ENCODE peak calls at places on chromosomes 5 and 9, in eight cellular contexts. E, F, P, M, L, I, H and B are unnamed samples. For H3K4me1, the result is how much of the 10 kb centered on the place peaks cover.

GRCh38 chr5:40089269-40089668 is 590.4 kb upstream of the PTGER4 start:
- DNase-seq in I (no peak), M (no peak), H (peak), E (peak), L (no peak), P (no peak), F (no peak), B (no peak)

GRCh38 chr5:178460174-178460573 is 130.0 kb downstream of the COL23A1 start:
- DNase-seq in F (peak), L (peak), P (no peak), E (no peak), M (no peak), I (no peak), H (no peak), B (no peak)

GRCh38 chr5:52892242-52892878 is 96.8 kb upstream of the ITGA2 start:
- DNase-seq in E (no peak), I (no peak), L (no peak), P (no peak), F (no peak), M (no peak), H (no peak), B (no peak)

GRCh38 chr5:175821790-175822211 is 49.6 kb upstream of the CPLX2 start:
- DNase-seq in E (no peak), H (peak), I (no peak), L (no peak), F (no peak), P (no peak), M (no peak), B (no peak)

GRCh38 chr9:91555132-91555531 is 131.5 kb upstream of the NFIL3 start:
- DNase-seq in L (no peak), P (no peak), H (no peak), E (no peak), F (no peak), M (no peak), I (no peak), B (no peak)

GRCh38 chr5:33649801-33650482 is 209.2 kb downstream of the TARS1 start:
- DNase-seq in M (no peak), E (no peak), P (no peak), H (peak), L (no peak), F (no peak), I (no peak), B (no peak)

GRCh38 chr9:121169094-121169601 is 32.5 kb downstream of the RAB14 start:
- DNase-seq in I (no peak), F (no peak), M (no peak), P (no peak), E (no peak), H (no peak), L (no peak), B (no peak)

GRCh38 chr5:140953234-140953633 is 13.0 kb upstream of the PCDHAC2 start:
- DNase-seq in I (no peak), E (peak), F (no peak), P (no peak), H (no peak), L (no peak), M (no peak), B (no peak)

GRCh38 chr5:127766556-127767335 is 63.6 kb downstream of the CCDC192 start:
- DNase-seq in P (no peak), L (no peak), F (no peak), I (no peak), H (no peak), E (peak), M (no peak), B (no peak)

GRCh38 chr5:95244479-95244878 is 40.4 kb downstream of the MCTP1 start:
- DNase-seq in E (no peak), H (no peak), I (no peak), F (no peak), L (no peak), P (no peak), M (no peak), B (no peak)

GRCh38 chr9:127264462-127265040 is at the start of gene GARNL3:
- DNase-seq in H (no peak), I (no peak), M (no peak), E (no peak), F (no peak), P (no peak), L (no peak), B (no peak)

GRCh38 chr5:112491257-112491656 is 72.2 kb upstream of the EPB41L4A start:
- DNase-seq in I (no peak), F (no peak), P (no peak), E (peak), H (no peak), L (no peak), M (no peak), B (no peak)

GRCh38 chr9:78121488-78121887 is 89.9 kb upstream of the GNAQ start:
- DNase-seq in L (peak), M (peak), P (peak), E (peak), F (no peak), H (peak), I (peak), B (peak)

GRCh38 chr5:124883686-124884085 is 137.2 kb upstream of the ZNF608 start:
- DNase-seq in M (no peak), E (no peak), I (no peak), P (no peak), F (no peak), L (no peak), H (no peak), B (no peak)

GRCh38 chr9:15262581-15262980 is 44.4 kb downstream of the TTC39B start:
- DNase-seq in E (no peak), P (no peak), L (no peak), H (no peak), F (no peak), I (no peak), M (no peak), B (no peak)

GRCh38 chr5:96655506-96655905 is 6.7 kb upstream of the CAST start:
- DNase-seq in M (no peak), H (peak), E (no peak), L (no peak), I (no peak), F (no peak), P (no peak), B (no peak)

GRCh38 chr5:96657068-96657467 is 5.1 kb upstream of the CAST start:
- DNase-seq in H (peak), E (no peak), P (no peak), F (no peak), L (no peak), I (peak), M (peak), B (no peak)

GRCh38 chr5:96661101-96661840 is 905 bp upstream of the CAST start:
- DNase-seq in E (peak), M (peak), P (peak), H (peak), I (peak), F (no peak), L (no peak), B (no peak)

GRCh38 chr5:96655085-96655484 is 7.1 kb upstream of the CAST start:
- DNase-seq in P (no peak), I (no peak), L (no peak), F (no peak), M (no peak), E (no peak), H (no peak), B (no peak)

DNA sequence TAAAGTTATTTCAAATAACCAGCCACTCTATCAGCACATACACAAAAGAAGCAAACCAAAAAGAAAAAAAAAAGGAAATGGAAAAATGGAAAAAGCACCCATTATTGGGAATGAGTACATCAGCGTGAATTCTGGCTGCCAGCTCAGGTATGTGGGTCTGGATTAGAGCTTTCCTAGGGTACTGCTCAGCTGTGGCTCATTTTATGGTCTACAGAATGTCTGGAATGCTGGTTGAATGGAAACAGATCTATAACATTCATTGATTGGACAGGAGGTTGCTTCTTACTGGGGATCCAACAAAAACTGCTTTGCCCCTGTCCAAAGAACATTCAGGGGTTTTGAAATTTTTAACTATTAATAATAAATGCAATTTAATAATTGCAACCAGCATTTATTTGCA is 3.9 kb upstream of the CAST start:
- DNase-seq in H (no peak), P (no peak), M (no peak), F (no peak), E (peak), I (no peak), L (no peak), B (no peak)
- H3K4me1 ChIP-seq in H (half or more), P (under half), M (half or more), F (under half), E (under half), I (under half), L (under half), B (under half)

GRCh38 chr5:159184858-159185381 is 24.4 kb downstream of the RNF145 start:
- DNase-seq in P (no peak), I (no peak), F (no peak), L (no peak), E (peak), M (no peak), H (peak), B (no peak)
- H3K27ac ChIP-seq in P (no peak), I (no peak), F (peak), L (no peak), E (peak), M (peak), H (peak), B (peak)

GRCh38 chr9:137963525-137963924 is 85.9 kb downstream of the CACNA1B start:
- DNase-seq in H (no peak), M (no peak), L (no peak), E (no peak), F (no peak), P (no peak), I (no peak), B (no peak)

GRCh38 chr9:137960496-137960895 is 82.9 kb downstream of the CACNA1B start:
- DNase-seq in E (peak), F (no peak), L (no peak), M (no peak), H (no peak), I (no peak), P (peak), B (no peak)

GRCh38 chr9:137956688-137957385 is 79.3 kb downstream of the CACNA1B start:
- DNase-seq in E (no peak), I (no peak), F (no peak), L (no peak), M (no peak), P (no peak), H (no peak), B (no peak)

GRCh38 chr9:137956039-137956438 is 78.5 kb downstream of the CACNA1B start:
- DNase-seq in M (no peak), L (no peak), H (no peak), I (no peak), F (no peak), P (no peak), E (no peak), B (no peak)

DNA sequence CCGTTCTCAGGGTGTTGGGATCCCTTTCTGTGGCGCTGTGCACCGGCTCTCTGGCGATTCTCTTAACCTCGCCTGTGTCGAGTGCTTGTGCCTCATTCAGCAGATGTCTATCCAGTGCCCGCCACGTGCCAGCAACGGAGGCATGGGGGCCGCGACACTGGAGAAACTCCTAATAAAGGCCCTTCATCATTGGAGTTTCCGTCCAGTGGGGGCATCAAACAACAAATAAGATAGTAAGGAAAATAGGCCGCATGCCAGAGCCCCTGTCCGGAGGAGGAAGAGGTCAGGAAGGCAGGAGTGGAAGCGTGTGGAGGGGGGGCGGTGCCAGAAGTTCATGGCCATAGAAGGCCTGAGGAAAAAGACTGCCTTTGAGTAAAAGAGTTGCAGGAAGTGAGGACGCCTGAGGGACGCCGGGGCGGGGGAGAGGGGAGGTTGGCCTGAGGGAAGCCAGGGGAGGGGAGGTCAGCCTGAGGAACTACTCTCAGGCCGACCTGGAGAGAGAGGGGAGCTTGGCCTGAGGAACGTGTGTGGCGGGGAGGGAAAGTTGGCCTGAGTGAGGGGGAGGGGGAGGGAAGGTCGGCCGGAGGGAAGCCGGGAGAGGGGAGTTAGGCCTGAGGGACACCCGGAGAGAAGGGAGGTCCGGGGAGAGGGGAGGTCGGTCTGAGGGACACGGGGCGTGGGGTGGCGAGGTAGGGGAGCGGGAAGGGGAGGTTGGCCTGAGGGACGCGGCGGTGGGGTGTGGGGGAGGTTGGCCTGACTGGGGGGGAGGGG is 82.2 kb downstream of the CACNA1B start:
- DNase-seq in M (no peak), P (peak), H (no peak), I (no peak), F (no peak), L (no peak), E (peak), B (no peak)
- H3K4me3 ChIP-seq in M (no peak), P (no peak), H (no peak), I (no peak), F (no peak), L (no peak), E (no peak), B (no peak)

DNA sequence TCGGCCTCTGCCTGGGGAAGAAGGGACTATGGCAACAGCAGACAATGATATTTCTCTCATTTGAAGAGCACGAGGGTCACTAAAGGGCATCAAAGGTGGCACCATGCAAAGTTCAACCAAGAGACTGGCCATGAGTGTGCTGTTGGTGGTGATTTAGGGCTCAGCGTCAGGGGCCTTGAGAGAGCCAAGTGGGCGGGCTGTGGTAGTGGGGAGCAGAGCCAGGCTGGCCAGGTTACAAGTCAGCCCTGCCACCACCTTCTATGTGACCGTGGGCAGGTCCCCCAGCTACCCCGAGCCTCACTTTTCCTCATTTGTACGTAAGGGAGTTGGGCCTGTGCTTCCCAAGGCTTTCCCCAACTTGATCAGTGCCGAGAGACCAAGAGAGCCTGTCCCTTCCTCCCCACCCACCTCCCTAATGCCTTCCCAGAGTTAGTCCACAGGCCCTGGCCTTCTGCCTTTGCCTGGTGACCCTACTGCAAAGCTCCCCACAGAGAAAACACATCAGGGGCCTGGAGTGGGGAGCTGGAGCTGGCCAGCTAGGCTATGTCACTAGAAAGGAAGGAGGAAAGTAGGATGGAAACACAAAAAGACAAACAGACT is 104.3 kb downstream of the PDE6A start:
- DNase-seq in I (no peak), P (no peak), F (no peak), L (no peak), M (no peak), E (no peak), H (no peak), B (no peak)
- H3K4me1 ChIP-seq in I (under half), P (under half), F (under half), L (under half), M (under half), E (under half), H (under half), B (under half)

GRCh38 chr9:134024393-134024792 is 888 bp upstream of the BRD3OS start:
- DNase-seq in E (no peak), F (no peak), L (no peak), M (no peak), I (no peak), P (no peak), H (no peak), B (no peak)
- H3K27ac ChIP-seq in E (no peak), F (no peak), L (no peak), M (no peak), I (peak), P (peak), H (no peak), B (peak)

DNA sequence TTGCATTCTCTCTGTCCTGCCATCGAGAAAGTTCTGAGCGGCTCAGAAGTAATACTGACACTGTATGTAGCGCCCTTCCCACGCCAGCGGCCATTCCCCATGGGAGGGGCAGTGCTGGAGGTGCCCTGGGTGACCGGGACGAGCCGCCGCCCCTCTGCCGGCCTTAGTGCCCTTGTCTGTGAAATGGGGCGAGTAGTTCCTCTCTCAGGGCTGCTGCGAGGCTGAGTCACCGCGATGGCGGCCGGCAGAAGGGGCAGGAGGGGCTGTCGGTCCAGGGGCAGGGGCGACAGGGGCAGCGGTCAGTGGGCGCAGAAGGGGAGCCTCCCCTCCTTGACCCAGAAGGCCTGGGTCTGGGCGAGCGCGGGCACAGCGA is 148.9 kb downstream of the GAPVD1 start:
- DNase-seq in M (no peak), P (no peak), E (no peak), F (no peak), L (no peak), H (no peak), I (no peak), B (no peak)
- H3K4me3 ChIP-seq in M (peak), P (no peak), E (no peak), F (no peak), L (no peak), H (no peak), I (no peak), B (no peak)